ENCODE peak calls at places on chromosomes 12 and 14, in ten cellular contexts. J is CD4-positive, alpha-beta T cell; S is osteocyte; O is HEK293T; R is brain microvascular endothelial cell; M is SHP77; F is ureter; I is WTC11; U is type B pancreatic cell; K is GM13977. Y is an unnamed sample.
A peak's percentile ranks its signal among the peaks of the same experiment; 100 is the strongest.

GRCh38 chr14:56964885-56965284 is 154.6 kb upstream of the OTX2 start:
- DNase-seq in J (no peak), S (no peak), O (no peak), R (no peak), M (no peak), F (no peak), I (no peak), U (no peak), K (no peak), Y (no peak)

GRCh38 chr12:117361312-117361670 is at the start of gene NOS1:
- DNase-seq in J (no peak), S (no peak), O (no peak), R (no peak), M (no peak), F (no peak), I (peak; percentile 45), U (no peak), K (no peak), Y (no peak)

GRCh38 chr12:89901906-89902648 is 193.4 kb upstream of the ATP2B1 start:
- DNase-seq in J (no peak), S (no peak), O (no peak), R (no peak), M (no peak), F (no peak), I (no peak), U (no peak), K (no peak), Y (no peak)

GRCh38 chr14:73237786-73238261 is 518 bp downstream of the PAPLN start:
- DNase-seq in J (no peak), S (peak; percentile 85), O (no peak), R (no peak), M (no peak), F (no peak), I (peak; percentile 50), U (no peak), K (peak; percentile 63), Y (no peak)

GRCh38 chr12:124517260-124518050 is 50.0 kb downstream of the NCOR2 start:
- DNase-seq in J (no peak), S (peak; percentile 94), O (peak; percentile 39), R (no peak), M (peak; percentile 84), F (peak; percentile 85), I (no peak), U (no peak), K (no peak), Y (no peak)

GRCh38 chr14:91284791-91285548 is 40.5 kb upstream of the GPR68 start:
- DNase-seq in J (no peak), S (no peak), O (peak; percentile 78), R (no peak), M (no peak), F (no peak), I (no peak), U (no peak), K (no peak), Y (no peak)

GRCh38 chr14:59330455-59330854 is 134.7 kb downstream of the GPR135 start:
- DNase-seq in J (no peak), S (no peak), O (no peak), R (no peak), M (no peak), F (no peak), I (no peak), U (no peak), K (peak; percentile 19), Y (no peak)

GRCh38 chr12:130367003-130367402 is 29.3 kb downstream of the PIWIL1 start:
- DNase-seq in J (no peak), S (no peak), O (no peak), R (no peak), M (no peak), F (no peak), I (no peak), U (no peak), K (no peak), Y (no peak)

GRCh38 chr12:118773956-118774723 is 207.2 kb upstream of the SRRM4 start:
- DNase-seq in J (no peak), S (no peak), O (no peak), R (no peak), M (no peak), F (no peak), I (peak; percentile 92), U (no peak), K (no peak), Y (no peak)

GRCh38 chr14:40796168-40796567 is 810.5 kb upstream of the LRFN5 start:
- DNase-seq in J (no peak), S (no peak), O (no peak), R (no peak), M (no peak), F (no peak), I (no peak), U (no peak), K (no peak), Y (no peak)

GRCh38 chr14:70096866-70097265 is 91.9 kb downstream of the SLC8A3 start:
- DNase-seq in J (no peak), S (no peak), O (peak; percentile 44), R (peak; percentile 22), M (peak; percentile 22), F (no peak), I (peak; percentile 56), U (no peak), K (no peak), Y (no peak)

GRCh38 chr14:88955470-88955869 is 131.0 kb downstream of the TTC8 start:
- DNase-seq in J (no peak), S (no peak), O (no peak), R (no peak), M (peak; percentile 54), F (no peak), I (no peak), U (no peak), K (no peak), Y (no peak)

GRCh38 chr14:75252254-75252837 is 26.3 kb upstream of the FOS start:
- DNase-seq in J (no peak), S (no peak), O (no peak), R (no peak), M (no peak), F (no peak), I (no peak), U (no peak), K (no peak), Y (no peak)

GRCh38 chr14:48616941-48617340 is 941.5 kb upstream of the MDGA2 start:
- DNase-seq in J (no peak), S (no peak), O (peak; percentile 8), R (no peak), M (no peak), F (no peak), I (no peak), U (no peak), K (no peak), Y (no peak)

GRCh38 chr12:71155228-71155627 is 2.6 kb downstream of the TSPAN8 start:
- DNase-seq in J (no peak), S (no peak), O (no peak), R (no peak), M (no peak), F (no peak), I (no peak), U (no peak), K (no peak), Y (no peak)

GRCh38 chr12:40515041-40515825 is 177.0 kb upstream of the CNTN1 start:
- DNase-seq in J (no peak), S (no peak), O (no peak), R (no peak), M (no peak), F (no peak), I (no peak), U (no peak), K (peak; percentile 20), Y (no peak)

GRCh38 chr12:110717037-110717436 is 25.7 kb downstream of the PPP1CC start:
- DNase-seq in J (no peak), S (no peak), O (no peak), R (no peak), M (no peak), F (no peak), I (no peak), U (no peak), K (no peak), Y (no peak)

GRCh38 chr12:96048392-96048969 is 13.1 kb upstream of the LTA4H start:
- DNase-seq in J (no peak), S (no peak), O (no peak), R (no peak), M (no peak), F (no peak), I (no peak), U (no peak), K (no peak), Y (no peak)

GRCh38 chr12:71840226-71840847 is 778 bp downstream of the TBC1D15 start:
- DNase-seq in J (no peak), S (no peak), O (peak; percentile 28), R (peak; percentile 50), M (no peak), F (no peak), I (no peak), U (no peak), K (no peak), Y (no peak)

GRCh38 chr14:20998674-20999366 is at the start of gene SLC39A2:
- DNase-seq in J (no peak), S (peak; percentile 88), O (peak; percentile 22), R (peak; percentile 72), M (no peak), F (peak; percentile 72), I (peak; percentile 63), U (no peak), K (no peak), Y (no peak)

GRCh38 chr14:35402323-35403084 is 2.0 kb downstream of the NFKBIA start:
- DNase-seq in J (peak; percentile 39), S (no peak), O (no peak), R (no peak), M (no peak), F (no peak), I (no peak), U (no peak), K (no peak), Y (no peak)

GRCh38 chr12:65728913-65729793 is 95.1 kb upstream of the HMGA2 start:
- DNase-seq in J (no peak), S (peak; percentile 84), O (peak; percentile 58), R (no peak), M (no peak), F (no peak), I (peak; percentile 68), U (peak; percentile 73), K (no peak), Y (no peak)

GRCh38 chr12:31016057-31016456 is 57.6 kb upstream of the DDX11 start:
- DNase-seq in J (no peak), S (no peak), O (no peak), R (no peak), M (no peak), F (no peak), I (no peak), U (peak; percentile 44), K (no peak), Y (no peak)

GRCh38 chr12:12689672-12690287 is 6.2 kb downstream of the GPR19 start:
- DNase-seq in J (no peak), S (no peak), O (no peak), R (no peak), M (no peak), F (no peak), I (no peak), U (no peak), K (no peak), Y (no peak)

GRCh38 chr14:27435923-27436674 is 838.3 kb upstream of the NOVA1 start:
- DNase-seq in J (no peak), S (no peak), O (no peak), R (no peak), M (no peak), F (no peak), I (no peak), U (no peak), K (no peak), Y (no peak)

GRCh38 chr12:68871899-68872298 is 61.1 kb downstream of the CPM start:
- DNase-seq in J (no peak), S (peak; percentile 17), O (peak; percentile 14), R (peak; percentile 16), M (no peak), F (no peak), I (peak; percentile 23), U (no peak), K (no peak), Y (no peak)

GRCh38 chr12:72197790-72198189 is 74.4 kb upstream of the TRHDE start:
- DNase-seq in J (no peak), S (no peak), O (no peak), R (no peak), M (no peak), F (no peak), I (no peak), U (no peak), K (no peak), Y (no peak)

GRCh38 chr14:85464135-85464534 is 65.8 kb upstream of the FLRT2 start:
- DNase-seq in J (no peak), S (no peak), O (no peak), R (no peak), M (no peak), F (no peak), I (no peak), U (no peak), K (no peak), Y (no peak)